ENCODE peak calls at places on chromosomes 4 and X, in four cellular contexts. N, O, Z and K are unnamed samples.

GRCh38 chrX:1420371-1420770 is 28.5 kb upstream of the SLC25A6 start:
- DNase-seq in N (no peak), O (no peak), Z (no peak), K (no peak)

GRCh38 chr4:138632856-138633255 is 382.7 kb upstream of the NOCT start:
- DNase-seq in N (peak; percentile 44), O (no peak), Z (no peak), K (no peak)

GRCh38 chrX:25021132-25021498 is 5.3 kb upstream of the ARX start:
- DNase-seq in N (no peak), O (no peak), Z (no peak), K (peak; percentile 39)

GRCh38 chr4:2936773-2937145 is 26.4 kb downstream of the NOP14 start:
- DNase-seq in N (peak; percentile 93), O (no peak), Z (no peak), K (no peak)

GRCh38 chr4:186307497-186307896 is 41.5 kb downstream of the F11 start:
- DNase-seq in N (no peak), O (no peak), Z (no peak), K (no peak)

GRCh38 chr4:139481465-139481864 is 27.5 kb downstream of the RAB33B start:
- DNase-seq in N (no peak), O (no peak), Z (no peak), K (no peak)

GRCh38 chrX:139692908-139693307 is 15.1 kb downstream of the MCF2 start:
- DNase-seq in N (peak; percentile 3), O (no peak), Z (no peak), K (no peak)

GRCh38 chr4:139668658-139669201 is 3.1 kb downstream of the MGST2 start:
- DNase-seq in N (no peak), O (no peak), Z (no peak), K (no peak)

GRCh38 chrX:129759576-129760061 is 20.1 kb upstream of the SASH3 start:
- DNase-seq in N (peak; percentile 53), O (peak; percentile 2), Z (no peak), K (no peak)

GRCh38 chr4:6730603-6731300 is 14.8 kb downstream of the BLOC1S4 start:
- DNase-seq in N (peak; percentile 40), O (peak; percentile 29), Z (no peak), K (no peak)

DNA sequence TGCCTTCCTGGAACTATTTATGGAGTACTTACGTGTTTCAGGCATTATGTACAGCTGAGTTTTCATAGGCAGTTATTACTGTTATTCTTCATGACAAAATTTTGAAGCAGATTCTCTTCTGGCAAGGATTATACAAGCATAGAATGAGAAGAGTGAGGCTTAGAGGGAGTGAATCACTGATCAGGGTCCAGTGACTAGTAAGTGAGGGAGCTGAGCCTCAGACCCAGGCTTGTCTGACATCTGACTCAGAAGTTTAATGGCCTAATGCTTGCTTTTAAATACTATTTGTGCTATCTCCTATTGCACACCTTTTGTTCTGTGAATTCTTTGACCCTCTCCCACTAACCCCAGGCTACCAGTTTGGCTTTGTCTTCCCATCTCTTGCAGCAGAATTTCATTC is 110.6 kb downstream of the DTHD1 start:
- DNase-seq in N (no peak), O (no peak), Z (no peak), K (no peak)
- TF ChIP-seq EZH2phosphoT487 in N (no peak), O (no peak), Z (no peak), K (no peak)

GRCh38 chr4:158079661-158080060 is 93.2 kb downstream of the GASK1B start:
- DNase-seq in N (peak; percentile 24), O (no peak), Z (no peak), K (no peak)
- TF ChIP-seq EZH2phosphoT487 in N (no peak), O (no peak), Z (no peak), K (no peak)

GRCh38 chrX:13994104-13994503 is 35.6 kb downstream of the GEMIN8 start:
- DNase-seq in N (no peak), O (no peak), Z (no peak), K (no peak)

GRCh38 chrX:13994681-13995080 is 35.0 kb downstream of the GEMIN8 start:
- DNase-seq in N (no peak), O (no peak), Z (no peak), K (no peak)

GRCh38 chrX:13996650-13997049 is 33.0 kb downstream of the GEMIN8 start:
- DNase-seq in N (no peak), O (no peak), Z (no peak), K (no peak)
- TF ChIP-seq EZH2phosphoT487 in N (no peak), O (no peak), Z (no peak), K (no peak)

DNA sequence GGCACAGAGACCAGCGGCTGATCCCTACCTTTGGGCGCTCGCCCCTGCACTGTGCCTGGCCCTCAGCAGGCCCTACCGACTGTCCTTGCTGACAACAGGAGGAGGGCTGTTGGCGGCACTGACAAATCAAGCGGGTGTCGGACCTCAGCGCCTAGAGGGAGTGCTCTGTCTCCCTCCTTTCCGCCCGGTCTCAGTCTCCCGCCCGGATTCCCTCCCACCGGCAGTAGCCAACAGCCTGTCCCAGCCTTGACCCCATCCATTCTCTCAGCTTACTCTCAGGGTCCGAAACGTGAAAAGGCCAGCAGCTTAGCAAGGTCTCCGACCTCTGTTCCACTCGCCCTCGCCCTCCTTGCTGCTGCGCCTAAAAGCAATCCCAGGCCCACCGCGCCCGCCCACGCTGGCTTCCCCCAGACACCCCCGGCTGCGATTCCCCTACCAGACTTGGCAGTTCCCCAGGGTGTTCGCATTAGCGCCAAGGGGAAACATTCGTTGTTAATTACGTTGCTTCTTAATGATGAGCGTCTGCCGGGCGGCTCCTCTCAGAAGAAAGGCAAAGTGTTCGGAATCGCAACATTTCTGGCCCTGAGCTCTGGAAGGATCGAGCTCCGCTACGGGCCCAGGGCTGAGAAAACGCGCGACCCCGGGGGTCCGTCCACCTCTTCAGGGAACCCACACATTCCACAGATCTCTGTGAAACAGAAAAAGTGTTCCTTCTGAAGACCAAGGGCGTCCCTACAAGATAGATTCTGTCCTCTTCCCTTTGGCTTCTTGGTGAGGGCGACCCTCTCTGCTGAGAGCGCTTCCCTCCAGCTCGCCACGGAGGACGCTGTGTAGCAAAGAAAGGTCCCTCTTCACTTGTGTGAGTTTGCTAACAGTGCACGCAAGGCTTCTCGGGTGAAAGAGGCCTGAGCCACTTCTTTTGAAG is 96.1 kb downstream of the SOWAHB start:
- DNase-seq in N (peak; percentile 50), O (peak; percentile 64), Z (no peak), K (no peak)
- TF ChIP-seq EZH2phosphoT487 in N (no peak), O (no peak), Z (no peak), K (no peak)

DNA sequence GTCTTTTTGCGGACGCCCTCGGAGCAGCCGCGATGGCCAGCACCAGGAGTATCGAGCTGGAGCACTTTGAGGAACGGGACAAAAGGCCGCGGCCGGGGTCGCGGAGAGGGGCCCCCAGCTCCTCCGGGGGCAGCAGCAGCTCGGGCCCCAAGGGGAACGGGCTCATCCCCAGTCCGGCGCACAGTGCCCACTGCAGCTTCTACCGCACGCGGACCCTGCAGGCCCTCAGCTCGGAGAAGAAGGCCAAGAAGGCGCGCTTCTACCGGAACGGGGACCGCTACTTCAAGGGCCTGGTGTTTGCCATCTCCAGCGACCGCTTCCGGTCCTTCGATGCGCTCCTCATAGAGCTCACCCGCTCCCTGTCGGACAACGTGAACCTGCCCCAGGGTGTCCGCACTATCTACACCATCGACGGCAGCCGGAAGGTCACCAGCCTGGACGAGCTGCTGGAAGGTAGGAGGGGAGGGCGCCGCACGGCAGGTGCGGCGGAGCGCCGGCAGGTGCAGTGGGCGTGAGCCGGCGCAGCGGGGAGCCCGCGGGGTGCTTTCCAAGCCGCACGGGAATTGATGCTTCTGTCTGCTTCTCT is 844 bp downstream of the DCLK2 start:
- DNase-seq in N (peak; percentile 72), O (peak; percentile 67), Z (no peak), K (peak; percentile 77)
- TF ChIP-seq EZH2phosphoT487 in N (no peak), O (no peak), Z (no peak), K (no peak)

DNA sequence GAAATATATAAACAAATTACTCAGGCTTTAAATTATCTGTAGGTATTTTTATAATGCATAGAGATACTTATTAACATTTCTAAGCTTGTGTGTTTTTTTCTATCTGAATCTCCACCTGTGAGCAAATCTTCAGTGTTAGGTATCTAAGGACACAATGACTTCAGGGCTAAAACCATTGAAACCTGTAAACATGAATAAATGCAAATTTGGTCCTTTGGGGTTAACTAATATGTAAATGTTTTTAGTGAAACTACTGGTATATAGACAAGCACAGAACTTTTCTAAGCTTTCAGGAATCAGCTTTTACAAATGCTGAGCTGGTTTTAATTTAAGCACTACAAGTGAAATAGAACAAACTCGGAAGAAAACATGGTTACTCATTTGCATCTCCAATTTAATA is 147.9 kb downstream of the FBXO8 start:
- DNase-seq in N (no peak), O (no peak), Z (no peak), K (no peak)
- TF ChIP-seq EZH2phosphoT487 in N (no peak), O (no peak), Z (no peak), K (no peak)

DNA sequence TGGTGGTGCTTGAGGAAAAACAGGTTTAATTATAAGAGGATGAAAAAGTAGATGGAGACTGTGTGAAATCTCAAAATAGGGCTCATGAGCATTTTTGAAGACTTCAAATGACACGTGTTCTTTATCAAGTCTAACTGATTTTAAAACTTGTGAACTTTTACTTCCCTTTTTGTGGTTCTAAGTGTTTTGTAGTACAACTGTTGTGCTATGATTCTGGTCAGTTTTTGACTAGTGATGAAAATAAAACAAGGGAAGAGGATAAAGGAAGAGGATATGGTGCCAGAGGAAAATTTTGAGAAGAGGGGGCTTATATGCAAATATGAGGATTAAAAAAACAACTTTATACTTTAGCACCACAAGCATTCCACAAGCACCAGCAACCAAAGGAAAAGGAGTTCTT is 644.0 kb downstream of the RPA4 start:
- DNase-seq in N (no peak), O (no peak), Z (no peak), K (no peak)
- TF ChIP-seq EZH2phosphoT487 in N (no peak), O (no peak), Z (no peak), K (no peak)